ENCODE peak calls at places on chromosomes 5 and 9, in four cellular contexts. Y, J, D and U are unnamed samples.

GRCh38 chr9:129751841-129752801 is 721 bp downstream of the PTGES start:
- DNase-seq in D (no peak), J (no peak), Y (no peak), U (no peak)

GRCh38 chr9:17075758-17076485 is 58.9 kb upstream of the CNTLN start:
- DNase-seq in Y (no peak), D (no peak), J (no peak), U (no peak)

GRCh38 chr5:1175015-1175414 is 26.4 kb upstream of the SLC6A19 start:
- DNase-seq in J (no peak), D (no peak), Y (no peak), U (no peak)

GRCh38 chr5:77294212-77294611 is 83.7 kb downstream of the PDE8B start:
- DNase-seq in Y (no peak), D (no peak), J (peak), U (peak)

GRCh38 chr5:60549841-60550240 is 150.1 kb downstream of the DEPDC1B start:
- DNase-seq in D (no peak), Y (no peak), J (no peak), U (no peak)

GRCh38 chr9:80586786-80587185 is 1015.0 kb downstream of the TLE4 start:
- DNase-seq in J (no peak), D (no peak), Y (no peak), U (no peak)

GRCh38 chr9:97518909-97519307 is 17.4 kb downstream of the TMOD1 start:
- DNase-seq in D (peak), J (no peak), Y (peak), U (no peak)

GRCh38 chr5:120361941-120362340 is 102.2 kb upstream of the PRR16 start:
- DNase-seq in Y (no peak), J (no peak), D (no peak), U (no peak)

GRCh38 chr9:16119861-16120641 is 567.2 kb downstream of the CCDC171 start:
- DNase-seq in D (no peak), J (no peak), Y (no peak), U (no peak)

GRCh38 chr5:63483338-63483737 is 478.9 kb downstream of the HTR1A start:
- DNase-seq in J (no peak), D (no peak), Y (no peak), U (no peak)

GRCh38 chr9:93813687-93814560 is 141.2 kb downstream of the BARX1 start:
- DNase-seq in J (no peak), D (no peak), Y (no peak), U (no peak)

GRCh38 chr9:73896061-73896460 is 601.1 kb upstream of the RORB start:
- DNase-seq in D (no peak), Y (no peak), J (no peak), U (no peak)

GRCh38 chr5:169544264-169544950 is 39.2 kb upstream of the SPDL1 start:
- DNase-seq in J (no peak), Y (no peak), D (no peak), U (peak)

GRCh38 chr9:94002316-94003140 is 47.4 kb upstream of the BARX1 start:
- DNase-seq in J (no peak), D (no peak), Y (peak), U (peak)

GRCh38 chr5:179680014-179680779 is 637 bp downstream of the CBY3 start:
- DNase-seq in D (no peak), J (no peak), Y (no peak), U (no peak)

GRCh38 chr5:143694357-143694756 is 117.6 kb upstream of the HMHB1 start:
- DNase-seq in J (no peak), Y (no peak), D (no peak), U (no peak)

GRCh38 chr5:149181702-149182101 is 40.4 kb downstream of the ABLIM3 start:
- DNase-seq in J (no peak), Y (no peak), D (no peak), U (no peak)

GRCh38 chr9:135787776-135788575 is 86.0 kb downstream of the KCNT1 start:
- DNase-seq in J (no peak), Y (no peak), D (no peak), U (no peak)

GRCh38 chr9:87887661-87888480 is 5.2 kb downstream of the SPATA31E1 start:
- DNase-seq in J (no peak), Y (no peak), D (no peak), U (no peak)

GRCh38 chr5:14405706-14406553 is 175.7 kb upstream of the OTULINL start:
- DNase-seq in J (no peak), D (no peak), Y (no peak), U (no peak)

GRCh38 chr9:72065076-72065475 is 4.7 kb upstream of the C9orf57 start:
- DNase-seq in Y (no peak), D (no peak), J (no peak), U (no peak)

GRCh38 chr5:112822456-112822855 is 38.6 kb upstream of the SRP19 start:
- DNase-seq in J (no peak), Y (no peak), D (no peak), U (no peak)

GRCh38 chr5:122081541-122081940 is 3.5 kb upstream of the LOX start:
- DNase-seq in D (no peak), J (no peak), Y (no peak), U (no peak)

GRCh38 chr5:120552638-120553037 is 88.5 kb downstream of the PRR16 start:
- DNase-seq in Y (no peak), J (no peak), D (no peak), U (no peak)

GRCh38 chr5:61538722-61539501 is 206.9 kb downstream of the ZSWIM6 start:
- DNase-seq in J (no peak), Y (no peak), D (no peak), U (no peak)

GRCh38 chr9:94911211-94911610 is 184.7 kb downstream of the AOPEP start:
- DNase-seq in D (no peak), Y (no peak), J (no peak), U (no peak)

GRCh38 chr9:70435948-70436347 is 21.5 kb upstream of the KLF9 start:
- DNase-seq in D (no peak), Y (no peak), J (no peak), U (no peak)

DNA sequence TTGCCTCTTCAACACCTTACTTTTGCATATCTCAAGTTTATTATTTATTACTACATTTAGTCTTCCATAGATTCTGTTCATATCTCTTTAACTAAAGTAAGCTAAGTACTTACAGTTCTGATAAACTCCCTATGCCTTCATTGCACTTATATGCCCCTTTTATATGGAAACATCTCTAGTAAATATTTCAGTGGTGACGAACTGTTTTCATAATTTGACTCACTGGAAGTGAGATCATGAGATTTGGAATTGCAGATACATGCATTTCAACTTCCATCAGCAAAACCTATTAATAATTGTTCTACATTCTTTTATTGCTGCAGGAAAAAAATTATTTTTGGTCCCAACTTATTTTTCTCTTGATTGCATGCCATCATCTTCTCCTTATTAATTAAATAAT is 263.5 kb downstream of the CD180 start:
- DNase-seq in J (no peak), Y (no peak), D (no peak), U (no peak)
- TF ChIP-seq CTCF in J (no peak), Y (no peak), D (no peak), U (no peak)

GRCh38 chr9:124013263-124014211 is 2.0 kb downstream of the LHX2 start:
- DNase-seq in J (no peak), Y (no peak), D (no peak), U (no peak)
- H3K4me3 ChIP-seq in J (no peak), Y (no peak), D (no peak), U (peak)

DNA sequence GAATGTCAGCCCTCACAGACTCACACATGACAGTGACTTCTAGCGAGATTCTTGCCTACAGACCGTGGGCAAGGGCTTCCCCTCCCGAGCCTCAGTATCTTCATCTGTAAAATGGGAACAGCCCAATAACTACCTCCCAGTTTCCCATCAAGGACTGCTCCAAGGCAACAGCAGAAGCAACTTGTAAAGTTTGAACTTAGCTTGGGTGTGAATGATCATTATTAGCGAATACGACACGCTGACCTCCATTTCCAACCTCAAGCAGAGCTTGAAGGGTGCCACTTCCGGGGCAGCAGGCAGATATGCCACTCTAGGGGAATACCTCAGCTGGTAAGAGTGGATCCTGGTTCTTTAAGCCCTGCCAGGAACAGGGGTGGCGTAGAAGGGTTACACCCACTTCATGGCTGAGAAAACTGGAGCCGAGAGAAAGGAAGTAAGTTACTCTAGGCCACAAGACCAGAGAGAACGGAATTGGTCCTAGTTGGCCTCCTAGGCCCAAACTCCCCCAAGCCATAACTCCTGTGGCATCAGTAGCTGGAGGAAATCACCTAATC is 2.0 kb downstream of the RNF44 start:
- DNase-seq in D (no peak), J (peak), Y (no peak), U (peak)
- TF ChIP-seq CTCF in D (no peak), J (no peak), Y (no peak), U (no peak)

GRCh38 chr9:134026561-134026960 is 1.3 kb downstream of the BRD3OS start:
- DNase-seq in J (no peak), D (peak), Y (no peak), U (no peak)
- H3K4me3 ChIP-seq in J (peak), D (no peak), Y (no peak), U (no peak)

DNA sequence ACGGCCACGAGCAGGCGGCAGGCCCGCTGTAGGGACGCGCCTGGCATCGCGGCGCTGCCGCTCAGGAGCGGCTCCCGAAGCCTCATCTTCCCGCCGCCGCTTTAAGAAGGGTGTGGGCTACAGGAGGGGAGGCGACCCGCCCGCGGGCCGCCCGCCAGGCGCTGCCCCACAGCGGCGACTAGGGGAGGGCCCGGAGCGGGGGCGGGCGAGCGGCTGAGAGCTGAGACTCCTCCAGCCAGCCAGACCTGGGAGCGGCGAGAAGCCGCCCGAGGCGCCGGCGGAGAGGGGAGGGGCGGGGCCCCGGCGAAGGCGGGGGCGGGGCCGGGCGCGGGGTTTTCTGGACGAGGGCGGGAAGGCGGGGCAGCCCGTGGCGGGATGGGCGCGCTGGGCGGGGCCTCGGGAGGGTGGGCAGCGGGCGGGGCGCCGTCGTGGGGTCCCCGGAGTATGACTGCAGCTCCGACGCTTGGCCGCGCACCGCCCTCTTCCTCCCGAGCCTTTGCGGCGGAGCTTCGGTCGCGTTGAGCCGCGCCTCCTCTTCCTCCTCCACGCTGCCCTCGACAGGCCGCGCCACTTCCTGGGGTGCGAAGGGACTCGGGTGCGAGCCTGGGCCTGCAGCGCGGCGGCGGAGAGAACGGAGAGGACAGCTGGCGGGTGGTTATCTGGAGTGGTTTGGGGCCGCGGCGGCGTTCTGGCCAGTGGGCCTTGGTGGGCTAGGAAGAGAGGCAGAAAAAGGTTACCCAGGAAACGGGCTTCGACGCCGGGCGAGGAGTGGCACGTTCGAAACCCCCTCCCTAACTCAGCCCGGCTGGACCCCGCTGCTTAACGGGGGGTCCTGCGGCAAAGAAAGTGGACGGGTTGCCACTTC is at the start of gene B4GALT1:
- DNase-seq in J (peak), Y (peak), D (peak), U (peak)
- TF ChIP-seq CTCF in J (peak), Y (no peak), D (no peak), U (no peak)

GRCh38 chr5:36724429-36725332 is 118.3 kb downstream of the SLC1A3 start:
- DNase-seq in J (peak), Y (peak), D (no peak), U (peak)
- H3K4me3 ChIP-seq in J (peak), Y (no peak), D (no peak), U (peak)